ENCODE peak calls at places on chromosomes 5 and 9, in eight cellular contexts. E is cardiac muscle cell; R is CD4-positive, alpha-beta T cell; O is fibroblast of lung; T is AG10803; U is nephron progenitor cell; Q is endothelial cell; X is brain microvascular endothelial cell. I is an unnamed sample.

GRCh38 chr5:41754857-41755256 is 115.4 kb downstream of the OXCT1 start:
- DNase-seq in O (no peak), U (no peak), E (peak), X (no peak), T (peak), Q (no peak), R (no peak), I (no peak)

GRCh38 chr5:59587489-59588337 is 305.8 kb downstream of the PDE4D start:
- DNase-seq in E (peak), O (peak), T (peak), R (no peak), Q (peak), U (peak), X (peak), I (no peak)

GRCh38 chr5:109161914-109162683 is 247.7 kb downstream of the PJA2 start:
- DNase-seq in O (no peak), R (no peak), E (peak), T (peak), Q (no peak), U (no peak), X (no peak), I (no peak)

GRCh38 chr9:137827908-137828526 is 49.6 kb upstream of the CACNA1B start:
- DNase-seq in E (no peak), Q (no peak), O (no peak), T (no peak), R (no peak), U (no peak), X (no peak), I (no peak)

GRCh38 chr5:52809884-52810283 is 22.2 kb downstream of the ITGA1 start:
- DNase-seq in O (peak), T (peak), R (no peak), X (no peak), U (no peak), E (no peak), Q (no peak), I (no peak)

GRCh38 chr5:178818094-178818493 is 41.7 kb upstream of the ZNF354B start:
- DNase-seq in T (no peak), Q (no peak), O (no peak), R (no peak), U (no peak), E (no peak), X (no peak), I (no peak)

GRCh38 chr5:158039911-158040347 is 181.0 kb upstream of the CLINT1 start:
- DNase-seq in R (no peak), E (no peak), U (no peak), T (peak), O (no peak), Q (no peak), X (no peak), I (no peak)

GRCh38 chr9:88821033-88821748 is 170.1 kb upstream of the S1PR3 start:
- DNase-seq in T (peak), U (no peak), Q (no peak), O (no peak), X (no peak), E (no peak), R (no peak), I (no peak)

GRCh38 chr5:150446103-150446502 is 3.4 kb downstream of the RPS14 start:
- DNase-seq in O (no peak), U (no peak), R (no peak), X (no peak), T (no peak), Q (no peak), E (no peak), I (no peak)

DNA sequence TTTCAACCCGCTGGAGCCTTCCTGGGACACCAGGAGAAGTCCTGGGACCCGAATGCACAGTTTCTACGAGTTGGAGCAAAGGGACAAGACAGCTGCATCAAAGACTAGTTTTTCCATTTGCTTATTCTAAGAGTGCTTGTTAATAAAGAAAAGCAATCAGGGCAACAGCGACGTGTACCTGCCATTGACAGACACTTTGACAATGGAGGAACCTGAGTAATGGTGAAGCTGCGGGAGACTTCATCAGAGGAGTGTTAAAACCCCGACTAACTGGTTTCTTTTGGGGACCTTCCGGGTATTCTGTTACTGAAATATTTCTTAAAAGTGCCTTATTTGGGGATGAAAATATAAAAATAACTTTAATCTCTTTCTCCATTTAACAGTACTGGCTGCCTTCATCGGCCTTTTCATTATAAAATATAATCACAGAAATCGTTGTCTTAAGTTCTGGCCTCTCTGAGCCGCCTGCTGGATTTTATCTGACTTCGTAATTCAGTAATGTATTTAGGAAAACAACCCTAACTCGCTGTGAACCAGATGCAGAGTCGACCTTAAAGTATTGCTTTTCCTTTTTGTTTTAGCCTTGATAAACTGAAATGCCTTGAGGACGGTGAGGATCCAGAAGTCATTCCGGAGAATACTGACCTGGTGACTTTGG is 781 bp downstream of the SNAPC3 start:
- DNase-seq in Q (no peak), R (peak), U (no peak), T (peak), E (peak), O (peak), X (peak), I (no peak)
- TF ChIP-seq CTCF in Q (no peak), R (no peak), U (no peak), T (peak), E (peak), O (peak), X (peak), I (no peak)

GRCh38 chr9:19470567-19470966 is 61.8 kb downstream of the ACER2 start:
- DNase-seq in R (no peak), O (peak), Q (no peak), T (peak), U (no peak), E (no peak), X (no peak), I (no peak)

GRCh38 chr9:19471737-19472648 is 63.2 kb downstream of the ACER2 start:
- DNase-seq in R (peak), X (peak), O (peak), U (peak), T (peak), E (peak), Q (peak), I (no peak)

GRCh38 chr9:19470981-19471650 is 62.3 kb downstream of the ACER2 start:
- DNase-seq in U (no peak), O (no peak), Q (no peak), R (no peak), T (no peak), E (peak), X (no peak), I (no peak)

GRCh38 chr9:19473605-19474004 is 64.8 kb downstream of the ACER2 start:
- DNase-seq in X (no peak), U (no peak), R (no peak), T (no peak), E (no peak), O (no peak), Q (no peak), I (no peak)
- TF ChIP-seq CTCF in X (peak), U (no peak), R (no peak), T (no peak), E (no peak), O (no peak), Q (no peak), I (no peak)

DNA sequence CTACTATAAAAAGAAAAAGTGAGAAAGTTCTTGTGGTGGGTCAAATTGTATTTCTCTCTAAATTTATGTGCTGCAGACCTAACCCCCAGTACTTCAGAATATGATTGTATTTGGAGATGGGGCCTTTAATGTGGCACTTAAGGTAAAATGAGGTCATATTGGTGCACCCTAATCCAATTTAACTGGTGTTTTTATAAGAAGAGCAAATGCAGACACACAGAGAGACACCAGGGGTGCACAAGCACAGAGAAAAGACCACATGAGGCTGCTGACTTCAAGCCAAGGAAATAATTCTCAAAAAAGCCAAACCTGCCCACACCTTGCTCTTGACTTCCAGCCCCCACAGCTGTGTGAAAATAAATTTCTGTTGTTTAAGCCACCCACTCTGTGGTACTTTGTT is 80.2 kb upstream of the HTR4 start:
- DNase-seq in X (no peak), U (no peak), O (no peak), T (no peak), E (no peak), Q (no peak), R (no peak), I (no peak)
- TF ChIP-seq CTCF in X (peak), U (no peak), O (no peak), T (no peak), E (no peak), Q (no peak), R (no peak), I (no peak)

GRCh38 chr9:133571896-133572595 is 37.1 kb downstream of the FAM163B start:
- DNase-seq in O (no peak), E (no peak), R (no peak), U (no peak), X (no peak), T (no peak), Q (no peak), I (no peak)

GRCh38 chr9:133569109-133569785 is 34.7 kb downstream of the ADAMTSL2 start:
- DNase-seq in T (no peak), Q (no peak), U (no peak), E (no peak), R (no peak), X (no peak), O (no peak), I (no peak)

GRCh38 chr9:133571491-133571890 is 37.0 kb downstream of the ADAMTSL2 start:
- DNase-seq in T (no peak), R (no peak), Q (no peak), E (no peak), U (no peak), O (no peak), X (no peak), I (no peak)

GRCh38 chr9:133569891-133570651 is 35.6 kb downstream of the ADAMTSL2 start:
- DNase-seq in R (no peak), U (no peak), X (no peak), T (no peak), O (no peak), E (no peak), Q (no peak), I (no peak)

GRCh38 chr9:133570681-133571080 is 36.2 kb downstream of the ADAMTSL2 start:
- DNase-seq in T (no peak), Q (no peak), R (no peak), X (no peak), E (no peak), U (no peak), O (no peak), I (no peak)
- TF ChIP-seq CTCF in T (no peak), Q (no peak), R (no peak), X (no peak), E (no peak), U (no peak), O (no peak), I (no peak)

GRCh38 chr5:1244976-1245375 is 19.8 kb downstream of the SLC6A18 start:
- DNase-seq in O (no peak), R (no peak), X (no peak), Q (peak), E (no peak), U (no peak), T (no peak), I (no peak)
- TF ChIP-seq CTCF in O (no peak), R (no peak), X (no peak), Q (no peak), E (no peak), U (no peak), T (no peak), I (no peak)

GRCh38 chr9:21334969-21335632 is at the start of gene KLHL9:
- DNase-seq in U (peak), O (peak), R (peak), Q (peak), T (peak), X (peak), E (peak), I (peak)
- TF ChIP-seq CTCF in U (no peak), O (no peak), R (no peak), Q (no peak), T (no peak), X (no peak), E (no peak), I (no peak)

DNA sequence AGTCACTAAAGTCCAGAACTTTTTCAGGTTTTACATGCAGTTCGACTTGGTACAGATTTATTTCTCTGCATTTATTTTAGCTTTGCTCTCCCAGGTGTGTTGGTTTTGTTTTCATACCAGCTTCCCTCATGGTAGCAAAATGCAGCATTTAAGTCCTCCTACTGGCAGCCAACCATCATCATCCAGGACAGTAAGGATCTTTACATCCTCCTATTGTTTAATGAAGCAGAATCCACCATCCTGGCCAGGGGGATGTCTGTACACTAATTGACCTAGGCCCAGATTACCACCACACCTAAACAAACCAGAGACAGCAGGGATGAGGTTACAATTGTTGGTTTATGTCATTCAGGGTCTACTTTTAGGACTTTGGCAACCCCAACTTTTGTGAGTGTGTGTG is 22.3 kb downstream of the CAMK4 start:
- DNase-seq in O (no peak), T (no peak), R (no peak), E (no peak), Q (no peak), X (no peak), U (no peak), I (no peak)
- TF ChIP-seq CTCF in O (no peak), T (no peak), R (no peak), E (no peak), Q (no peak), X (no peak), U (no peak), I (no peak)

I was measured in natural killer cell.